ENCODE peak calls at places on chromosomes 6 and 20, in nine cellular contexts. R is mucosa of descending colon, Z is GM10248, E is endothelial cell of umbilical vein, U is IMR-90, W is body of pancreas, K is fibroblast of mammary gland, D is WERI-Rb-1, X is mesothelial cell of epicardium. S is an unnamed sample.

GRCh38 chr6:169341706-169342105 is 88.1 kb upstream of the THBS2 start:
- DNase-seq in E (no peak), X (no peak), U (no peak), Z (no peak), K (no peak), D (no peak), W (no peak), R (no peak), S (no peak)

GRCh38 chr6:51608932-51609331 is 478.5 kb downstream of the PKHD1 start:
- DNase-seq in R (no peak), D (no peak), K (no peak), E (no peak), X (no peak), U (no peak), Z (no peak), W (no peak), S (no peak)

GRCh38 chr6:89298680-89299450 is 16.2 kb downstream of the GABRR2 start:
- DNase-seq in X (no peak), E (peak; percentile 26), R (no peak), W (no peak), Z (peak; percentile 43), K (peak; percentile 76), U (peak; percentile 84), D (peak; percentile 55), S (no peak)

GRCh38 chr20:25279403-25279802 is 31.5 kb downstream of the PYGB start:
- DNase-seq in D (no peak), R (no peak), W (peak; percentile 7), X (no peak), Z (no peak), U (no peak), E (no peak), K (peak; percentile 40), S (no peak)

GRCh38 chr20:44714701-44715494 is at the start of gene CCN5:
- DNase-seq in E (peak; percentile 68), X (no peak), U (peak; percentile 64), Z (no peak), W (peak; percentile 87), R (peak; percentile 90), D (no peak), K (peak; percentile 85), S (no peak)

GRCh38 chr6:129289442-129289841 is 406.5 kb downstream of the LAMA2 start:
- DNase-seq in D (no peak), W (no peak), E (no peak), R (no peak), K (no peak), X (no peak), Z (no peak), U (no peak), S (no peak)

GRCh38 chr6:90369651-90370050 is 73.0 kb upstream of the BACH2 start:
- DNase-seq in D (no peak), E (no peak), U (no peak), Z (no peak), X (no peak), W (no peak), R (no peak), K (no peak), S (no peak)

GRCh38 chr20:46731770-46732169 is 22.3 kb downstream of the SLC2A10 start:
- DNase-seq in U (no peak), X (no peak), Z (no peak), R (no peak), E (no peak), K (no peak), D (no peak), W (no peak), S (no peak)

GRCh38 chr6:139943391-139943790 is 568.9 kb upstream of the CITED2 start:
- DNase-seq in R (no peak), W (no peak), Z (no peak), K (peak; percentile 88), E (peak; percentile 93), X (no peak), D (no peak), U (peak; percentile 89), S (no peak)

GRCh38 chr6:13053080-13053479 is 275.3 kb downstream of the TBC1D7 start:
- DNase-seq in W (no peak), E (no peak), Z (no peak), X (no peak), U (no peak), K (no peak), D (no peak), R (no peak), S (no peak)

GRCh38 chr6:154593122-154593521 is 82.6 kb upstream of the CNKSR3 start:
- DNase-seq in K (no peak), E (no peak), U (no peak), X (no peak), W (peak; percentile 78), D (peak; percentile 40), Z (no peak), R (no peak), S (no peak)

GRCh38 chr20:33463332-33464101 is 20.0 kb upstream of the SNTA1 start:
- DNase-seq in E (no peak), K (no peak), Z (no peak), X (no peak), R (no peak), D (no peak), U (no peak), W (no peak), S (no peak)

GRCh38 chr6:25576920-25577319 is 75.1 kb upstream of the SCGN start:
- DNase-seq in R (no peak), Z (no peak), D (no peak), E (no peak), X (no peak), U (no peak), W (no peak), K (no peak), S (no peak)

GRCh38 chr20:49674383-49675352 is 39.0 kb downstream of the B4GALT5 start:
- DNase-seq in X (no peak), K (peak; percentile 50), Z (no peak), D (no peak), U (peak; percentile 30), R (no peak), W (peak; percentile 40), E (no peak), S (no peak)

GRCh38 chr6:31797607-31798006 is 2.1 kb upstream of the VARS1 start:
- DNase-seq in U (no peak), X (no peak), W (no peak), R (no peak), D (no peak), Z (no peak), K (no peak), E (no peak), S (no peak)

GRCh38 chr6:128600397-128600951 is 80.1 kb upstream of the PTPRK start:
- DNase-seq in E (peak; percentile 83), K (peak; percentile 95), U (peak; percentile 95), W (no peak), D (no peak), X (no peak), Z (no peak), R (no peak), S (no peak)

GRCh38 chr6:35259946-35260626 is 551 bp downstream of the ZNF76 start:
- DNase-seq in D (peak; percentile 90), Z (peak; percentile 86), W (peak; percentile 82), X (no peak), U (peak; percentile 16), E (no peak), K (peak; percentile 23), R (peak; percentile 83), S (peak; percentile 68)

GRCh38 chr6:2854394-2854982 is 12.8 kb upstream of the SERPINB1 start:
- DNase-seq in Z (no peak), E (peak; percentile 94), U (peak; percentile 36), X (no peak), W (no peak), R (no peak), K (peak; percentile 45), D (no peak), S (no peak)

GRCh38 chr20:14892782-14893181 is 555.4 kb upstream of the FLRT3 start:
- DNase-seq in E (no peak), Z (no peak), U (no peak), R (no peak), W (no peak), K (no peak), X (no peak), D (no peak), S (no peak)

GRCh38 chr20:14902432-14903089 is 565.1 kb upstream of the FLRT3 start:
- DNase-seq in E (no peak), D (no peak), Z (peak; percentile 19), U (no peak), X (no peak), W (no peak), R (no peak), K (no peak), S (no peak)

GRCh38 chr20:14896569-14896968 is 559.2 kb upstream of the FLRT3 start:
- DNase-seq in K (no peak), E (no peak), D (no peak), Z (no peak), W (no peak), R (no peak), X (no peak), U (no peak), S (no peak)

GRCh38 chr20:14897608-14898007 is 560.2 kb upstream of the FLRT3 start:
- DNase-seq in Z (no peak), K (no peak), W (no peak), U (no peak), E (no peak), X (no peak), R (no peak), D (no peak), S (no peak)
- TF ChIP-seq CTCF in Z (no peak), K (no peak), W (no peak), U (no peak), E (no peak), X (no peak), R (no peak), D (no peak), S (no peak)

DNA sequence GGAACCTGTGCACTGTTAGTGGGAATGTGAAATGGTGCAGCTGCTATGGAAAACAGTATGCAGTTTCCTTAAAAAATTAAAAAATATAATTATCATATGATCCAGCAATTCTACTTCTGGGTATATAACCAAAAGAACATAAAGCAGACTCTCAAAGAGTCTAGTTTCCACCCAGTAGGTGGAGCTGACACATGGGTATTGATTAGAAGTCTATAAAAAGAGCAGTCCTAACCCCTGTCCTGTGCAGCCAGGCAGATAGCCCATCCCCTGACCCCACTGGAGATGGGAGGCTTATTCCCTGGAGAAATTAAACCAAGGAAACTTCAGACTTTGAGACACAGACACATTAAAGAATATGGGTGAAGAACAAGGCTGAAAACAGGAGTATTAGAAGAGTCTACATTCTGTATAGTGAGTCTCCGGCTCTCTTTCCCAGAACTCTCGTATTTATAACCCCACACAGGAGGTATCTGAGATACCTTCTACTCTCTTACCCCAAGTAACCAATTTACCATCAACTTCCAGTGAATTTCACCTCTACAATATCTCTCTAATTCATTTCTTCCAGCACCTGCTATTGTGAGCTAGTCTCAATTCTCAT is 92.3 kb downstream of the SEL1L2 start:
- DNase-seq in E (no peak), R (no peak), U (no peak), W (no peak), Z (peak; percentile 19), D (peak; percentile 12), X (no peak), K (peak; percentile 20), S (no peak)
- TF ChIP-seq CTCF in E (no peak), R (no peak), U (no peak), W (no peak), Z (no peak), D (peak; percentile 25), X (no peak), K (peak; percentile 14), S (no peak)

GRCh38 chr6:96626749-96627353 is 63.9 kb downstream of the FHL5 start:
- DNase-seq in W (no peak), K (peak; percentile 45), R (no peak), E (peak; percentile 17), Z (peak; percentile 36), U (peak; percentile 38), X (no peak), D (peak; percentile 30), S (no peak)
- TF ChIP-seq CTCF in W (peak; percentile 18), K (peak; percentile 32), R (no peak), E (peak; percentile 6), Z (peak; percentile 12), U (peak; percentile 52), X (peak; percentile 56), D (no peak), S (no peak)

GRCh38 chr6:165098165-165098564 is 211.2 kb downstream of the C6orf118 start:
- DNase-seq in W (no peak), E (no peak), X (no peak), K (no peak), D (no peak), R (no peak), Z (no peak), U (no peak), S (no peak)
- TF ChIP-seq CTCF in W (no peak), E (no peak), X (no peak), K (peak; percentile 10), D (peak; percentile 43), R (no peak), Z (no peak), U (no peak), S (no peak)

S was measured in activated B cell treated with CpG ODN at 0.5 μM for 24 hours.